ENCODE peak calls at places on chromosomes 6 and 20, in six cellular contexts. One of them, this sample, is unnamed. For H3K9me3, the result is how much of the 10 kb centered on the place peaks cover.

GRCh38 chr20:31514154-31515071 is at the start of gene HM13:
- DNase-seq in neural progenitor cell: peak
- DNase-seq in stomach: peak
- DNase-seq in CD4-positive, alpha-beta T cell: peak
- DNase-seq in gastrocnemius medialis: peak
- DNase-seq in osteoblast: peak
- DNase-seq in this sample: peak

GRCh38 chr6:135534773-135535380 is 37.3 kb upstream of the AHI1 start:
- DNase-seq in gastrocnemius medialis: no peak
- DNase-seq in osteoblast: no peak
- DNase-seq in stomach: no peak
- DNase-seq in neural progenitor cell: no peak
- DNase-seq in CD4-positive, alpha-beta T cell: no peak
- DNase-seq in this sample: no peak

GRCh38 chr20:46088409-46089075 is 1.2 kb downstream of the NCOA5 start:
- DNase-seq in gastrocnemius medialis: no peak
- DNase-seq in osteoblast: peak
- DNase-seq in stomach: no peak
- DNase-seq in neural progenitor cell: peak
- DNase-seq in CD4-positive, alpha-beta T cell: no peak
- DNase-seq in this sample: no peak

GRCh38 chr6:1325471-1326309 is 13.8 kb downstream of the FOXQ1 start:
- DNase-seq in neural progenitor cell: no peak
- DNase-seq in CD4-positive, alpha-beta T cell: no peak
- DNase-seq in stomach: peak
- DNase-seq in gastrocnemius medialis: no peak
- DNase-seq in osteoblast: peak
- DNase-seq in this sample: no peak

GRCh38 chr6:158286413-158286812 is 25.9 kb upstream of the TULP4 start:
- DNase-seq in CD4-positive, alpha-beta T cell: no peak
- DNase-seq in neural progenitor cell: no peak
- DNase-seq in osteoblast: peak
- DNase-seq in stomach: no peak
- DNase-seq in gastrocnemius medialis: no peak
- DNase-seq in this sample: no peak

GRCh38 chr6:1554881-1555569 is 54.7 kb upstream of the FOXC1 start:
- DNase-seq in neural progenitor cell: peak
- DNase-seq in stomach: peak
- DNase-seq in osteoblast: peak
- DNase-seq in CD4-positive, alpha-beta T cell: peak
- DNase-seq in gastrocnemius medialis: peak
- DNase-seq in this sample: peak

GRCh38 chr20:35912877-35913276 is 41.4 kb downstream of the SCAND1 start:
- DNase-seq in gastrocnemius medialis: no peak
- DNase-seq in neural progenitor cell: no peak
- DNase-seq in osteoblast: no peak
- DNase-seq in CD4-positive, alpha-beta T cell: no peak
- DNase-seq in stomach: no peak
- DNase-seq in this sample: no peak

GRCh38 chr20:17721802-17722486 is 22.2 kb downstream of the BANF2 start:
- DNase-seq in neural progenitor cell: no peak
- DNase-seq in gastrocnemius medialis: no peak
- DNase-seq in CD4-positive, alpha-beta T cell: no peak
- DNase-seq in stomach: peak
- DNase-seq in osteoblast: no peak
- DNase-seq in this sample: no peak

GRCh38 chr6:83096791-83097190 is 29.3 kb downstream of the DOP1A start:
- DNase-seq in neural progenitor cell: no peak
- DNase-seq in gastrocnemius medialis: no peak
- DNase-seq in CD4-positive, alpha-beta T cell: no peak
- DNase-seq in stomach: no peak
- DNase-seq in osteoblast: no peak
- DNase-seq in this sample: no peak

GRCh38 chr20:34069341-34070078 is 42.5 kb downstream of the EIF2S2 start:
- DNase-seq in neural progenitor cell: peak
- DNase-seq in gastrocnemius medialis: peak
- DNase-seq in CD4-positive, alpha-beta T cell: peak
- DNase-seq in osteoblast: peak
- DNase-seq in stomach: peak
- DNase-seq in this sample: peak

GRCh38 chr20:4512891-4513550 is 208.7 kb upstream of the PRND start:
- DNase-seq in gastrocnemius medialis: no peak
- DNase-seq in stomach: no peak
- DNase-seq in CD4-positive, alpha-beta T cell: no peak
- DNase-seq in osteoblast: peak
- DNase-seq in neural progenitor cell: no peak
- DNase-seq in this sample: no peak

DNA sequence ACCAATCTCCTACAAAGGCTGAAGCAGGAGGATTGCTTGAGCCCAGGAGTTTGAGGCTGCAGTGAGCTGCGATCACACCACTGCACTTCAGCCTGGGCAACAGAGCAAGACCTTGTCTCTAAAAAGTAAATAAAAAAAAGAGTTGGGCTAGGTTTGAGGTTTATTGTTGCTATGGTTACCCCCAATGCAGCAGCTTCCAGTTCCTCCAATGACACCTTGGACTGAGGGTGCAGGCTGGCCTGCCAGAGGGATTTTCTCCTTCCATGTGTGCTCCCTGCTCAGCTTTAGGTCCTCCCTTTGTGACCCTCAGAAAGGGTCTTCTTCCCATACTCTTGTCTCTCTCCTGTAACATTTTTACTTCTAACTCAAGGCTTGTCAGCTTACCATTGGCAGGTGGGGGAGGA is 10.6 kb upstream of the TBC1D20 start:
- DNase-seq in stomach: no peak
- DNase-seq in osteoblast: no peak
- DNase-seq in neural progenitor cell: no peak
- DNase-seq in gastrocnemius medialis: no peak
- DNase-seq in CD4-positive, alpha-beta T cell: no peak
- DNase-seq in this sample: no peak
- H3K9me3 ChIP-seq in stomach: under half
- H3K9me3 ChIP-seq in osteoblast: under half
- H3K9me3 ChIP-seq in neural progenitor cell: under half
- H3K9me3 ChIP-seq in gastrocnemius medialis: under half
- H3K9me3 ChIP-seq in CD4-positive, alpha-beta T cell: under half
- H3K9me3 ChIP-seq in this sample: under half

GRCh38 chr6:42727627-42728026 is 5.2 kb upstream of the PRPH2 start:
- DNase-seq in osteoblast: no peak
- DNase-seq in gastrocnemius medialis: no peak
- DNase-seq in stomach: no peak
- DNase-seq in neural progenitor cell: no peak
- DNase-seq in CD4-positive, alpha-beta T cell: no peak
- DNase-seq in this sample: peak

GRCh38 chr6:42727084-42727601 is 4.7 kb upstream of the PRPH2 start:
- DNase-seq in CD4-positive, alpha-beta T cell: no peak
- DNase-seq in osteoblast: peak
- DNase-seq in gastrocnemius medialis: no peak
- DNase-seq in stomach: peak
- DNase-seq in neural progenitor cell: no peak
- DNase-seq in this sample: peak

GRCh38 chr6:42726026-42726425 is 3.6 kb upstream of the PRPH2 start:
- DNase-seq in stomach: no peak
- DNase-seq in gastrocnemius medialis: no peak
- DNase-seq in osteoblast: no peak
- DNase-seq in neural progenitor cell: no peak
- DNase-seq in CD4-positive, alpha-beta T cell: no peak
- DNase-seq in this sample: no peak

GRCh38 chr6:42724825-42725224 is 2.4 kb upstream of the PRPH2 start:
- DNase-seq in CD4-positive, alpha-beta T cell: no peak
- DNase-seq in osteoblast: peak
- DNase-seq in neural progenitor cell: no peak
- DNase-seq in stomach: no peak
- DNase-seq in gastrocnemius medialis: no peak
- DNase-seq in this sample: no peak

DNA sequence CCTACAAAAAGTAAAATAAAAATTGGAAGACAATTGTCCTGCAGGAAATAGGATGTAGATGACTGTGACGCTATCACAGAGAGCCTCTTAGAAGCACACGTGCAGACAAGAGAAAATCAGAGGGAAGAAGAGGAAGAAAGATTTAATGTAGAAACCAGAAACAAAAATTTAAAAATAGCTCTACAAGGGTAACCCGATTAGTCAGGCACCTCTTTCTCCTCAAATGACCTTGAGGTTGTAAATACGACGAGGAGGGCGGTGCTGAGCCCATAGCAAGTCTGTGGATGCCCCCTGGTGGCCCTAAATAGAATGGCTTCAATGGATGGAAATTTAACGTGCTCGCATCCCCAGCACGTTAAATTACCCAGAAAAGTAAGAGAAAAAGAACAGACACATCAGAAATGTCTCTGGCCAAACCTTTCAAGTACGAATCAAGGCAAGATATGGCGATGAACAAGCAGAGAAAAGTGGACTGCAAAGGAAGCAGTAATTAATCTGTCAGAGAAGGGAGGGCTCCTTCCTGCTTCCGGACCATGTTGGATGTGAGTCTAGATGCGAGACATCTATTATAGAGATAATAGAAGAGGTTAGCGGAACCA is 4.2 kb upstream of the PRPH2 start:
- DNase-seq in CD4-positive, alpha-beta T cell: peak
- DNase-seq in neural progenitor cell: peak
- DNase-seq in stomach: peak
- DNase-seq in osteoblast: peak
- DNase-seq in gastrocnemius medialis: peak
- DNase-seq in this sample: peak
- H3K27ac ChIP-seq in CD4-positive, alpha-beta T cell: peak
- H3K27ac ChIP-seq in neural progenitor cell: no peak
- H3K27ac ChIP-seq in stomach: peak
- H3K27ac ChIP-seq in osteoblast: peak
- H3K27ac ChIP-seq in gastrocnemius medialis: peak
- H3K27ac ChIP-seq in this sample: peak

DNA sequence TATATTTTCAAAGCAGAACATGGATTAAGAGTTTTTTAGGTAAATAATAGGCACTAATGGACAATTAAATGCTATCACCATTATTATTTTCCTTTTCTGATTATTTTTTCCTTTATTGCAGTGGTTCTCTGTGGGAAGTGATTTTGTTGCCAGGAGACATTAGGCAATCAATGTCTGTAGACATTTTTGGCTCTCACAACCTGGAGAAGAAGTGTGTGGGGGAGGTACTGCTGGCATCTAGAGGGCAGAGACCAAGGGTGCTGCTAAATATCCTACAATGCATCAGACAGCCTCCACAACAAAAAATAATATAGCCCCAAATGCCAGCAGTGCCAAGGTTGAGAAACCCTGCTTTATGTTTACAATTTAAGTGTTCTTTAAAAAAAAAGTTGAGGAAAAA is 8.3 kb downstream of the IFNGR1 start:
- DNase-seq in neural progenitor cell: no peak
- DNase-seq in CD4-positive, alpha-beta T cell: no peak
- DNase-seq in osteoblast: peak
- DNase-seq in gastrocnemius medialis: no peak
- DNase-seq in stomach: no peak
- DNase-seq in this sample: no peak
- H3K9me3 ChIP-seq in neural progenitor cell: under half
- H3K9me3 ChIP-seq in CD4-positive, alpha-beta T cell: under half
- H3K9me3 ChIP-seq in osteoblast: under half
- H3K9me3 ChIP-seq in gastrocnemius medialis: under half
- H3K9me3 ChIP-seq in stomach: under half
- H3K9me3 ChIP-seq in this sample: under half

GRCh38 chr20:731891-732560 is 36.3 kb downstream of the SLC52A3 start:
- DNase-seq in CD4-positive, alpha-beta T cell: no peak
- DNase-seq in neural progenitor cell: no peak
- DNase-seq in stomach: no peak
- DNase-seq in osteoblast: no peak
- DNase-seq in gastrocnemius medialis: no peak
- DNase-seq in this sample: no peak

GRCh38 chr20:728022-728944 is 40.0 kb downstream of the SLC52A3 start:
- DNase-seq in gastrocnemius medialis: peak
- DNase-seq in osteoblast: peak
- DNase-seq in neural progenitor cell: peak
- DNase-seq in CD4-positive, alpha-beta T cell: peak
- DNase-seq in stomach: peak
- DNase-seq in this sample: peak

GRCh38 chr20:733806-734205 is 34.5 kb downstream of the SLC52A3 start:
- DNase-seq in gastrocnemius medialis: no peak
- DNase-seq in CD4-positive, alpha-beta T cell: no peak
- DNase-seq in neural progenitor cell: peak
- DNase-seq in stomach: no peak
- DNase-seq in osteoblast: no peak
- DNase-seq in this sample: peak

GRCh38 chr20:732727-733126 is 35.6 kb downstream of the SLC52A3 start:
- DNase-seq in neural progenitor cell: no peak
- DNase-seq in stomach: no peak
- DNase-seq in CD4-positive, alpha-beta T cell: no peak
- DNase-seq in osteoblast: no peak
- DNase-seq in gastrocnemius medialis: no peak
- DNase-seq in this sample: peak

DNA sequence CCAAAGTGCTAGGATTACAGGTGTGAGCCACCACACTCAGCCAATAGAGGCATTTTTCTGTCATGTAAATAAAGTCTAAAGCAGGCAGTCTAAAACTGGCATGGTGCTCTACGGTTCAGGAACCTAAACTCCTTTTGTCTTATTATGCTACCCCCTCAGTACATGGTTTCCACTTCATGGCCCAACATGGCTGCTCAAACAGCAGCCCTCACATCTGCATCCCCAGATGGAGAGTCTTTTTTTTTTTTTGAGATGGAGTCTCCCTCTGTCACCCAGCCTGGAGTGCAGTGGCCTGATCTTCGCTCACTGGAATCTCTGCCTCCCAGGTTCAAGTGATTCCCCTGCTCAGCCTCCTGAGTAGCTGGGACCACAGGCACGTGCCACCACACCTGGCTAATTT is 38.3 kb downstream of the SLC52A3 start:
- DNase-seq in neural progenitor cell: no peak
- DNase-seq in stomach: no peak
- DNase-seq in CD4-positive, alpha-beta T cell: no peak
- DNase-seq in osteoblast: peak
- DNase-seq in gastrocnemius medialis: no peak
- DNase-seq in this sample: no peak
- H3K27ac ChIP-seq in neural progenitor cell: no peak
- H3K27ac ChIP-seq in stomach: no peak
- H3K27ac ChIP-seq in CD4-positive, alpha-beta T cell: no peak
- H3K27ac ChIP-seq in osteoblast: no peak
- H3K27ac ChIP-seq in gastrocnemius medialis: no peak
- H3K27ac ChIP-seq in this sample: no peak

DNA sequence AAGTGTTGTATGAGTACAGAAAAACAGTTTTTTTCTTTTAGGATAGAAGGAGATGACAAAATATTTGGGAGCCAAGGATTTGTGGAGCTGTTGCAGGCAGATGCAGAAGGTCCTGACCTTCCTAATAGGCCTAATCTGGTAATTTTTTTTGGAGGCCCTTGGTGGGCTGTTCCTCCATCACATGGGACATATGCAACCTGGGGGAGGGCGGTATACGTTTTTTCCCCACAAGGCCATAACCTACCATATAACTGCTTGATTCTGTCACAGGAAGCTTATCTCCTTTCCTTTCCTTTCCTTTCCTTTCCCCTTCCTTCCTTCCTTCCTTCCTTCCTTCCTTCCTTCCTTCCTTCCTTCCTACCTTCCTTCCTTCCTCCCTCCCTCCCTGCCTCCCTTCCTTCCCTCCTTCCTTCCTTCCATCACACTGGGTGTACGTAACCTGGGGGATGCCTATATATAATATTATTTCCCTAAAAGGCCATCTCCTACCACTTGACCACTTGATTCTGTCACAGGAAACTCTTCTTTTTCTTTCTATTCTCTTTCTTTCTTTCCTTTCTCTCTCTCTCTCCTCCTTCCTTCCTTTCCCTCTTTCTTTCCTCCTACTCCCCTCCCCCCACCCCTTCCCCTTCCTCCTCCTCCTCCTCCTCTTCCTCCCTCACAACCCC is 185.0 kb upstream of the KCNK16 start:
- DNase-seq in neural progenitor cell: no peak
- DNase-seq in CD4-positive, alpha-beta T cell: no peak
- DNase-seq in stomach: no peak
- DNase-seq in osteoblast: no peak
- DNase-seq in gastrocnemius medialis: no peak
- DNase-seq in this sample: no peak
- H3K9me3 ChIP-seq in neural progenitor cell: under half
- H3K9me3 ChIP-seq in CD4-positive, alpha-beta T cell: under half
- H3K9me3 ChIP-seq in stomach: under half
- H3K9me3 ChIP-seq in osteoblast: under half
- H3K9me3 ChIP-seq in gastrocnemius medialis: under half
- H3K9me3 ChIP-seq in this sample: under half

This sample was measured in WERI-Rb-1.